ENCODE peak calls at places on chromosomes 4 and X, in eight cellular contexts. D is GM13976, M is GM23338, P is WERI-Rb-1, L is omental fat pad, E is body of pancreas, O is IMR-90, T is BJ. Y is an unnamed sample.

GRCh38 chrX:31929366-31929765 is 857.5 kb upstream of the FTHL17 start:
- DNase-seq in D (no peak), L (no peak), M (no peak), T (no peak), P (no peak), E (no peak), O (no peak), Y (no peak)

GRCh38 chr4:147808447-147808846 is 76.6 kb downstream of the ARHGAP10 start:
- DNase-seq in M (no peak), P (no peak), T (no peak), E (no peak), O (no peak), L (no peak), D (no peak), Y (no peak)

GRCh38 chrX:120334137-120334536 is 22.9 kb upstream of the TMEM255A start:
- DNase-seq in M (no peak), E (no peak), D (no peak), L (no peak), T (no peak), O (no peak), P (no peak), Y (no peak)

GRCh38 chrX:111086521-111087127 is 9.4 kb upstream of the PAK3 start:
- DNase-seq in O (no peak), M (peak; percentile 56), D (no peak), P (no peak), E (peak; percentile 35), T (no peak), L (no peak), Y (no peak)

GRCh38 chr4:20428410-20429160 is 176.9 kb downstream of the SLIT2 start:
- DNase-seq in T (no peak), L (no peak), D (no peak), O (peak; percentile 20), M (peak; percentile 45), P (peak; percentile 77), E (no peak), Y (no peak)

GRCh38 chr4:146450524-146450923 is 71.2 kb downstream of the SLC10A7 start:
- DNase-seq in L (no peak), M (no peak), T (no peak), E (no peak), P (no peak), D (peak; percentile 48), O (peak; percentile 29), Y (no peak)

GRCh38 chr4:21856754-21857153 is 91.8 kb downstream of the KCNIP4 start:
- DNase-seq in T (no peak), D (no peak), M (no peak), E (no peak), P (no peak), L (no peak), O (no peak), Y (no peak)

GRCh38 chr4:6085028-6085942 is 67.1 kb upstream of the C4orf50 start:
- DNase-seq in T (no peak), L (no peak), E (no peak), O (no peak), M (no peak), D (no peak), P (no peak), Y (no peak)

GRCh38 chrX:134543201-134543797 is 83.3 kb downstream of the HPRT1 start:
- DNase-seq in D (no peak), P (no peak), M (peak; percentile 41), E (no peak), L (no peak), T (no peak), O (no peak), Y (no peak)

GRCh38 chrX:47091149-47091775 is 13.0 kb downstream of the RGN start:
- DNase-seq in E (no peak), O (peak; percentile 18), T (no peak), M (peak; percentile 30), P (no peak), L (no peak), D (peak; percentile 33), Y (no peak)

GRCh38 chr4:177699365-177700213 is 257.4 kb upstream of the AGA start:
- DNase-seq in D (no peak), P (no peak), T (no peak), L (no peak), E (no peak), O (peak; percentile 73), M (no peak), Y (no peak)

GRCh38 chr4:1209821-1210220 is 37.4 kb upstream of the SPON2 start:
- DNase-seq in M (peak; percentile 3), E (peak; percentile 42), P (peak; percentile 73), L (no peak), D (no peak), O (peak; percentile 80), T (peak; percentile 41), Y (no peak)

GRCh38 chrX:128310912-128311311 is 258.7 kb upstream of the ACTRT1 start:
- DNase-seq in D (no peak), M (no peak), L (no peak), E (no peak), T (no peak), P (no peak), O (no peak), Y (no peak)

GRCh38 chr4:59339631-59340030 is 1860.5 kb upstream of the ADGRL3 start:
- DNase-seq in M (peak; percentile 1), L (no peak), P (no peak), E (no peak), O (no peak), T (no peak), D (no peak), Y (no peak)

GRCh38 chr4:4490041-4490440 is 51.8 kb downstream of the STX18 start:
- DNase-seq in P (no peak), M (no peak), T (no peak), O (peak; percentile 39), D (no peak), E (no peak), L (no peak), Y (no peak)

GRCh38 chrX:10393899-10394298 is 226.5 kb downstream of the MID1 start:
- DNase-seq in T (no peak), L (no peak), O (peak; percentile 10), E (no peak), P (no peak), M (no peak), D (no peak), Y (no peak)

GRCh38 chr4:168384437-168385141 is 66.0 kb upstream of the DDX60 start:
- DNase-seq in D (no peak), E (no peak), O (peak; percentile 28), M (no peak), L (no peak), T (no peak), P (no peak), Y (no peak)

GRCh38 chr4:65566473-65566872 is 103.8 kb downstream of the EPHA5 start:
- DNase-seq in E (no peak), O (no peak), M (no peak), L (no peak), P (no peak), T (no peak), D (no peak), Y (no peak)

GRCh38 chrX:39720945-39721344 is 376.8 kb downstream of the BCOR start:
- DNase-seq in O (no peak), T (no peak), L (no peak), M (no peak), E (no peak), P (no peak), D (no peak), Y (no peak)

GRCh38 chrX:51641421-51642021 is 22.8 kb upstream of the CENPVL3 start:
- DNase-seq in T (peak; percentile 2), O (peak; percentile 60), P (no peak), D (peak; percentile 44), E (peak; percentile 13), M (peak; percentile 82), L (no peak), Y (no peak)

GRCh38 chr4:132827522-132827921 is 321.6 kb upstream of the PCDH10 start:
- DNase-seq in L (no peak), M (no peak), E (no peak), D (peak; percentile 2), T (no peak), O (no peak), P (no peak), Y (no peak)

GRCh38 chr4:182391111-182391684 is 148.0 kb downstream of the TENM3 start:
- DNase-seq in E (no peak), T (no peak), M (no peak), D (no peak), O (no peak), P (no peak), L (no peak), Y (no peak)
- TF ChIP-seq CTCF in E (no peak), T (no peak), M (no peak), D (no peak), O (no peak), P (no peak), L (no peak), Y (no peak)

DNA sequence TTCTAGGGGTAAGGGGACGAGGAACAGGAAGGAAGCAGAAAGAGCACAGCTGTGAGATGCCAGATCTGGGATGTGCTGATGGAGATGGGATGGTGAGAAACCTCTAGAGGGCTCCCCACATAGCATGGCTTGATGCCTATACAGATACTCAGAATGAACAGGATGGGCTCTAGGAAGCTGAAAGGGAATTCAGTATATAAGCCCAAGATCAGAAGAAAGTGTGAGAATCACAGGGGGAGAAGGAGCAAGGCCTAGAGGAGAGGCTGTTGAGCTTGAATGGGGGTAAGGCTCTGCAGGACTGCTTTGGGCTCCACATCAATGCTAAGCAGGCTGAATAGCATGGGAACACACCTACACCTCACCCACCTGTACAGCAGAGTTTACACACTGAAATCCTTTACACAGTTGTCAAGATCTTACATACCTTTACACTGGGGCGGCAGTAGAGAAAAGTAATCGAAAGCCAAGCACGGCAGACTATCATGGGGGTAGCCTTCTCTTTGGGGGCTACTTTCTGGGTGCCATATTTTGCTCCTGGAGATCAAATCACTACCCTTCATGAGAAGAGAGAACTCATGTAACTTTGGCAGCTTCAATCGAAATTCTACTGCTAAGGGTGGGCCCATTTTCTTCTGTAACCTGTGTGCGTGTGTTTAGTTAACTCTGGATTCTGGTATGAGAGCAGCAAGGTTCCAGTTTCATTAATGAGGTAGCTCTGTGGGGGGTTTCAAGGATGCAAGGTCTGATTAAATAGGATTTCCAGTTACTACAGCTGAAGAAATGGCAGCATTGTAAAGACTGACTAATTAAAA is 30.6 kb downstream of the HOPX start:
- DNase-seq in T (no peak), E (no peak), D (no peak), P (no peak), O (no peak), L (no peak), M (peak; percentile 37), Y (no peak)
- TF ChIP-seq CTCF in T (peak; percentile 12), E (no peak), D (no peak), P (peak; percentile 35), O (no peak), L (no peak), M (peak; percentile 45), Y (no peak)

DNA sequence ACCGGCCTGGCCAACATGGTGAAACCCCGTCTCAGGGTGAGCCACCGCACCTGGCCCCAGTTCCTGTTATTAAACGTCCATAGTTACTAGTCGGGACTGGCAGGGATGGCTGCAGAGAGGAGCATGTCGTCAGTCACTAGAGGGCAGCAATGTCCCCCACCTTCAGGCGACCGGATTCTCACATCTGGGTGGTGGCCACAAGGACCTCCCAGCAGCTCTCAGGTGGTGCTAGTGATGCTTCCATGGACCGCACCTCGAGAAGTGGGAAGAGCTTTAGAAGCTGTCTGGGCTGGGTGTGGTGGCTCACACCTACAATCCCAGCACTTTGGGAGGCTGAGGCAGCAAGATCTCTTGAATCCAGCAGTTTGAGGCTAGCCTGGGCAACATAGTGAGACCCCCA is 13.3 kb upstream of the IL3RA start:
- DNase-seq in P (peak; percentile 80), D (peak; percentile 84), L (no peak), E (peak; percentile 24), T (no peak), O (no peak), M (peak; percentile 85), Y (no peak)
- TF ChIP-seq CTCF in P (peak; percentile 85), D (peak; percentile 53), L (no peak), E (peak; percentile 9), T (peak; percentile 58), O (no peak), M (peak; percentile 89), Y (no peak)

GRCh38 chr4:102334624-102335023 is 10.7 kb downstream of the SLC39A8 start:
- DNase-seq in M (no peak), T (no peak), D (no peak), O (no peak), P (no peak), E (no peak), L (no peak), Y (no peak)
- TF ChIP-seq CTCF in M (no peak), T (no peak), D (no peak), O (no peak), P (no peak), E (no peak), L (no peak), Y (no peak)